ENCODE peak calls at places on chromosome 12, in seven cellular contexts. One of them, this sample, is unnamed.

GRCh38 chr12:30795410-30795659 is 40.6 kb upstream of the CAPRIN2 start:
- DNase-seq in lower leg skin: no peak
- DNase-seq in heart left ventricle: no peak
- DNase-seq in choroid plexus epithelial cell: no peak
- DNase-seq in HFF-Myc: no peak
- DNase-seq in GM10248: no peak
- DNase-seq in fibroblast of lung: no peak
- DNase-seq in this sample: no peak

GRCh38 chr12:78470354-78471195 is 394.0 kb upstream of the SYT1 start:
- DNase-seq in heart left ventricle: no peak
- DNase-seq in fibroblast of lung: peak; percentile 69
- DNase-seq in choroid plexus epithelial cell: peak; percentile 81
- DNase-seq in lower leg skin: no peak
- DNase-seq in GM10248: no peak
- DNase-seq in HFF-Myc: peak; percentile 14
- DNase-seq in this sample: peak; percentile 18

GRCh38 chr12:44689587-44689986 is 186.5 kb downstream of the NELL2 start:
- DNase-seq in lower leg skin: no peak
- DNase-seq in HFF-Myc: no peak
- DNase-seq in choroid plexus epithelial cell: no peak
- DNase-seq in heart left ventricle: no peak
- DNase-seq in GM10248: no peak
- DNase-seq in fibroblast of lung: no peak
- DNase-seq in this sample: no peak

GRCh38 chr12:125989716-125990115 is 924.5 kb downstream of the AACS start:
- DNase-seq in GM10248: no peak
- DNase-seq in HFF-Myc: no peak
- DNase-seq in heart left ventricle: no peak
- DNase-seq in choroid plexus epithelial cell: no peak
- DNase-seq in fibroblast of lung: no peak
- DNase-seq in lower leg skin: no peak
- DNase-seq in this sample: no peak

GRCh38 chr12:117208206-117208605 is 17.9 kb upstream of the FBXO21 start:
- DNase-seq in GM10248: no peak
- DNase-seq in HFF-Myc: no peak
- DNase-seq in choroid plexus epithelial cell: no peak
- DNase-seq in fibroblast of lung: no peak
- DNase-seq in lower leg skin: no peak
- DNase-seq in heart left ventricle: no peak
- DNase-seq in this sample: no peak

GRCh38 chr12:56724989-56725722 is at the start of gene NACA:
- DNase-seq in heart left ventricle: peak; percentile 99
- DNase-seq in fibroblast of lung: peak; percentile 98
- DNase-seq in HFF-Myc: peak; percentile 85
- DNase-seq in GM10248: peak; percentile 98
- DNase-seq in choroid plexus epithelial cell: peak; percentile 99
- DNase-seq in lower leg skin: peak; percentile 99
- DNase-seq in this sample: peak; percentile 89

GRCh38 chr12:7460375-7461259 is 16.7 kb upstream of the CD163L1 start:
- DNase-seq in GM10248: peak; percentile 55
- DNase-seq in lower leg skin: peak; percentile 43
- DNase-seq in choroid plexus epithelial cell: peak; percentile 73
- DNase-seq in fibroblast of lung: peak; percentile 65
- DNase-seq in heart left ventricle: no peak
- DNase-seq in HFF-Myc: peak; percentile 22
- DNase-seq in this sample: peak; percentile 54

GRCh38 chr12:58416211-58416610 is 474.8 kb downstream of the ATP23 start:
- DNase-seq in fibroblast of lung: peak; percentile 76
- DNase-seq in GM10248: no peak
- DNase-seq in lower leg skin: no peak
- DNase-seq in choroid plexus epithelial cell: peak; percentile 91
- DNase-seq in HFF-Myc: peak; percentile 56
- DNase-seq in heart left ventricle: no peak
- DNase-seq in this sample: no peak

GRCh38 chr12:79858518-79858917 is 76.4 kb downstream of the PPP1R12A start:
- DNase-seq in lower leg skin: no peak
- DNase-seq in heart left ventricle: no peak
- DNase-seq in choroid plexus epithelial cell: peak; percentile 65
- DNase-seq in fibroblast of lung: no peak
- DNase-seq in HFF-Myc: no peak
- DNase-seq in GM10248: no peak
- DNase-seq in this sample: no peak

GRCh38 chr12:118835911-118836310 is 145.4 kb upstream of the SRRM4 start:
- DNase-seq in HFF-Myc: no peak
- DNase-seq in choroid plexus epithelial cell: no peak
- DNase-seq in GM10248: no peak
- DNase-seq in heart left ventricle: no peak
- DNase-seq in lower leg skin: no peak
- DNase-seq in fibroblast of lung: no peak
- DNase-seq in this sample: no peak

GRCh38 chr12:118841588-118841987 is 139.8 kb upstream of the SRRM4 start:
- DNase-seq in HFF-Myc: no peak
- DNase-seq in GM10248: no peak
- DNase-seq in fibroblast of lung: no peak
- DNase-seq in lower leg skin: no peak
- DNase-seq in choroid plexus epithelial cell: no peak
- DNase-seq in heart left ventricle: no peak
- DNase-seq in this sample: peak; percentile 12

GRCh38 chr12:118840878-118841277 is 140.5 kb upstream of the SRRM4 start:
- DNase-seq in heart left ventricle: no peak
- DNase-seq in lower leg skin: no peak
- DNase-seq in choroid plexus epithelial cell: no peak
- DNase-seq in HFF-Myc: no peak
- DNase-seq in GM10248: no peak
- DNase-seq in fibroblast of lung: no peak
- DNase-seq in this sample: no peak

GRCh38 chr12:118842753-118843335 is 138.5 kb upstream of the SRRM4 start:
- DNase-seq in choroid plexus epithelial cell: no peak
- DNase-seq in fibroblast of lung: no peak
- DNase-seq in lower leg skin: no peak
- DNase-seq in HFF-Myc: no peak
- DNase-seq in heart left ventricle: no peak
- DNase-seq in GM10248: no peak
- DNase-seq in this sample: no peak

DNA sequence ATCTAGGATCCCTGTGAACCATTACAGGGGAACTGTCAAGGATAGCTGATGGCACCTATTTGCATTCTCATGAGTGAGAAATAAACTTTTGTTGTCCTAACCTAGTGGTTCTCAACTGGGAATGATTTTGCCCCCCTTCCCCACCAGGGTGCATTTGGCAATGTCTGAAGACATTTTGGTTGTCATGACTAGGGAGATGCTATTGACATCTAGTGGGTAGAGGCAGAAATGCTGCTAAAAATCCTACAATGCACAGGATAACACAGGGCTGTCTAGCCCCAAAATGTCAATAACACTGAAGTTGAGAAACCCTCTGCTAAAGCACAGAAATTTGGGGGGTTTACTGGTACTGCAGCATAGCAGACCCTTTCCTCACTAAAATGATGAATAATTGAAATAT is 140.9 kb upstream of the SRRM4 start:
- DNase-seq in GM10248: no peak
- DNase-seq in heart left ventricle: no peak
- DNase-seq in fibroblast of lung: no peak
- DNase-seq in choroid plexus epithelial cell: no peak
- DNase-seq in HFF-Myc: no peak
- DNase-seq in lower leg skin: no peak
- DNase-seq in this sample: no peak
- TF ChIP-seq CTCF in GM10248: no peak
- TF ChIP-seq CTCF in heart left ventricle: no peak
- TF ChIP-seq CTCF in fibroblast of lung: no peak
- TF ChIP-seq CTCF in choroid plexus epithelial cell: no peak
- TF ChIP-seq CTCF in HFF-Myc: no peak
- TF ChIP-seq CTCF in lower leg skin: no peak
- TF ChIP-seq CTCF in this sample: peak; percentile 51

GRCh38 chr12:120737557-120738251 is 12.1 kb downstream of the ACADS start:
- DNase-seq in choroid plexus epithelial cell: peak; percentile 36
- DNase-seq in lower leg skin: no peak
- DNase-seq in heart left ventricle: no peak
- DNase-seq in fibroblast of lung: no peak
- DNase-seq in GM10248: no peak
- DNase-seq in HFF-Myc: no peak
- DNase-seq in this sample: no peak
- TF ChIP-seq CTCF in choroid plexus epithelial cell: peak; percentile 76
- TF ChIP-seq CTCF in lower leg skin: no peak
- TF ChIP-seq CTCF in heart left ventricle: no peak
- TF ChIP-seq CTCF in fibroblast of lung: no peak
- TF ChIP-seq CTCF in GM10248: no peak
- TF ChIP-seq CTCF in HFF-Myc: peak; percentile 35
- TF ChIP-seq CTCF in this sample: peak; percentile 31

GRCh38 chr12:67442347-67442841 is 173.2 kb downstream of the CAND1 start:
- DNase-seq in HFF-Myc: no peak
- DNase-seq in fibroblast of lung: no peak
- DNase-seq in choroid plexus epithelial cell: no peak
- DNase-seq in GM10248: no peak
- DNase-seq in heart left ventricle: peak; percentile 37
- DNase-seq in lower leg skin: no peak
- DNase-seq in this sample: no peak
- TF ChIP-seq CTCF in HFF-Myc: no peak
- TF ChIP-seq CTCF in fibroblast of lung: no peak
- TF ChIP-seq CTCF in choroid plexus epithelial cell: no peak
- TF ChIP-seq CTCF in GM10248: no peak
- TF ChIP-seq CTCF in heart left ventricle: no peak
- TF ChIP-seq CTCF in lower leg skin: no peak
- TF ChIP-seq CTCF in this sample: no peak

GRCh38 chr12:32036477-32037263 is 70.0 kb upstream of the BICD1 start:
- DNase-seq in lower leg skin: no peak
- DNase-seq in heart left ventricle: no peak
- DNase-seq in GM10248: no peak
- DNase-seq in choroid plexus epithelial cell: no peak
- DNase-seq in HFF-Myc: no peak
- DNase-seq in fibroblast of lung: no peak
- DNase-seq in this sample: no peak
- TF ChIP-seq CTCF in lower leg skin: no peak
- TF ChIP-seq CTCF in heart left ventricle: no peak
- TF ChIP-seq CTCF in GM10248: no peak
- TF ChIP-seq CTCF in choroid plexus epithelial cell: no peak
- TF ChIP-seq CTCF in HFF-Myc: no peak
- TF ChIP-seq CTCF in fibroblast of lung: no peak
- TF ChIP-seq CTCF in this sample: peak; percentile 14

GRCh38 chr12:75488553-75488952 is 8.0 kb downstream of the GLIPR1 start:
- DNase-seq in heart left ventricle: no peak
- DNase-seq in HFF-Myc: no peak
- DNase-seq in fibroblast of lung: peak; percentile 57
- DNase-seq in choroid plexus epithelial cell: peak; percentile 75
- DNase-seq in lower leg skin: no peak
- DNase-seq in GM10248: no peak
- DNase-seq in this sample: no peak
- TF ChIP-seq CTCF in heart left ventricle: peak; percentile 35
- TF ChIP-seq CTCF in HFF-Myc: peak; percentile 51
- TF ChIP-seq CTCF in fibroblast of lung: peak; percentile 48
- TF ChIP-seq CTCF in choroid plexus epithelial cell: peak; percentile 80
- TF ChIP-seq CTCF in lower leg skin: no peak
- TF ChIP-seq CTCF in GM10248: peak; percentile 49
- TF ChIP-seq CTCF in this sample: peak; percentile 48

GRCh38 chr12:115090783-115091182 is 406.8 kb upstream of the TBX3 start:
- DNase-seq in GM10248: no peak
- DNase-seq in HFF-Myc: no peak
- DNase-seq in heart left ventricle: no peak
- DNase-seq in lower leg skin: no peak
- DNase-seq in fibroblast of lung: no peak
- DNase-seq in choroid plexus epithelial cell: no peak
- DNase-seq in this sample: no peak

GRCh38 chr12:115093261-115093660 is 409.3 kb upstream of the TBX3 start:
- DNase-seq in heart left ventricle: no peak
- DNase-seq in lower leg skin: no peak
- DNase-seq in GM10248: no peak
- DNase-seq in fibroblast of lung: no peak
- DNase-seq in choroid plexus epithelial cell: no peak
- DNase-seq in HFF-Myc: no peak
- DNase-seq in this sample: no peak

GRCh38 chr12:115085594-115085993 is 401.6 kb upstream of the TBX3 start:
- DNase-seq in lower leg skin: no peak
- DNase-seq in GM10248: no peak
- DNase-seq in choroid plexus epithelial cell: no peak
- DNase-seq in fibroblast of lung: no peak
- DNase-seq in HFF-Myc: no peak
- DNase-seq in heart left ventricle: no peak
- DNase-seq in this sample: no peak

GRCh38 chr12:115088328-115088994 is 404.5 kb upstream of the TBX3 start:
- DNase-seq in heart left ventricle: peak; percentile 26
- DNase-seq in GM10248: no peak
- DNase-seq in fibroblast of lung: no peak
- DNase-seq in HFF-Myc: no peak
- DNase-seq in lower leg skin: no peak
- DNase-seq in choroid plexus epithelial cell: no peak
- DNase-seq in this sample: no peak

GRCh38 chr12:115088995-115089841 is 405.2 kb upstream of the TBX3 start:
- DNase-seq in choroid plexus epithelial cell: no peak
- DNase-seq in GM10248: no peak
- DNase-seq in HFF-Myc: no peak
- DNase-seq in lower leg skin: no peak
- DNase-seq in fibroblast of lung: no peak
- DNase-seq in heart left ventricle: no peak
- DNase-seq in this sample: no peak
- TF ChIP-seq CTCF in choroid plexus epithelial cell: no peak
- TF ChIP-seq CTCF in GM10248: no peak
- TF ChIP-seq CTCF in HFF-Myc: no peak
- TF ChIP-seq CTCF in lower leg skin: no peak
- TF ChIP-seq CTCF in fibroblast of lung: no peak
- TF ChIP-seq CTCF in heart left ventricle: no peak
- TF ChIP-seq CTCF in this sample: no peak

GRCh38 chr12:13000935-13001724 is 1.1 kb upstream of the HEBP1 start:
- DNase-seq in heart left ventricle: peak; percentile 58
- DNase-seq in lower leg skin: no peak
- DNase-seq in HFF-Myc: no peak
- DNase-seq in fibroblast of lung: peak; percentile 48
- DNase-seq in GM10248: peak; percentile 63
- DNase-seq in choroid plexus epithelial cell: peak; percentile 62
- DNase-seq in this sample: peak; percentile 52
- TF ChIP-seq CTCF in heart left ventricle: peak; percentile 52
- TF ChIP-seq CTCF in lower leg skin: no peak
- TF ChIP-seq CTCF in HFF-Myc: peak; percentile 7
- TF ChIP-seq CTCF in fibroblast of lung: peak; percentile 13
- TF ChIP-seq CTCF in GM10248: no peak
- TF ChIP-seq CTCF in choroid plexus epithelial cell: peak; percentile 47
- TF ChIP-seq CTCF in this sample: peak; percentile 63

GRCh38 chr12:25583545-25583944 is 30.5 kb upstream of the LMNTD1 start:
- DNase-seq in GM10248: no peak
- DNase-seq in HFF-Myc: no peak
- DNase-seq in fibroblast of lung: peak; percentile 44
- DNase-seq in choroid plexus epithelial cell: peak; percentile 78
- DNase-seq in lower leg skin: no peak
- DNase-seq in heart left ventricle: peak; percentile 14
- DNase-seq in this sample: no peak
- TF ChIP-seq CTCF in GM10248: no peak
- TF ChIP-seq CTCF in HFF-Myc: no peak
- TF ChIP-seq CTCF in fibroblast of lung: no peak
- TF ChIP-seq CTCF in choroid plexus epithelial cell: peak; percentile 72
- TF ChIP-seq CTCF in lower leg skin: no peak
- TF ChIP-seq CTCF in heart left ventricle: peak; percentile 24
- TF ChIP-seq CTCF in this sample: no peak

GRCh38 chr12:84624601-84625000 is 288.0 kb downstream of the SLC6A15 start:
- DNase-seq in HFF-Myc: no peak
- DNase-seq in choroid plexus epithelial cell: no peak
- DNase-seq in fibroblast of lung: no peak
- DNase-seq in lower leg skin: no peak
- DNase-seq in heart left ventricle: no peak
- DNase-seq in GM10248: no peak
- DNase-seq in this sample: no peak

DNA sequence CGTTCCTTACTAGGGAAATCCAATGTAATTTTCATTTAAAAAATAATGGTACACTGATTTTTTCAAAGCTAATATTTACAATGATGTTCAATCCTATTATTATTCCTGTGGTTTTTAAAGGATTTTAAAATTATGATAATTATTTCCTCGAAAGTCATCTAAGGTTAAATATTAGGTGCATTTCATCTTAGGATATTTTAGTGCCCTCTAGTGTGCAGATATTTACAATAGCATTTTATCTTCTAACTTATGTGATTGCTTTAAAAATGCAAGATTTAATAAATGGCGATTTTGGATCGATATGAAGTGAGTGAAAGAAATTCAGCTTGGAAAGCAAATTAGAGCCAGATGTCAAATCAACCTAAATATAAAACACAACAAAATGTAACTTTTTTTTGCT is 293.5 kb downstream of the SLC6A15 start:
- DNase-seq in heart left ventricle: no peak
- DNase-seq in lower leg skin: no peak
- DNase-seq in GM10248: no peak
- DNase-seq in choroid plexus epithelial cell: peak; percentile 26
- DNase-seq in fibroblast of lung: peak; percentile 22
- DNase-seq in HFF-Myc: no peak
- DNase-seq in this sample: no peak
- TF ChIP-seq CTCF in heart left ventricle: peak; percentile 22
- TF ChIP-seq CTCF in lower leg skin: no peak
- TF ChIP-seq CTCF in GM10248: no peak
- TF ChIP-seq CTCF in choroid plexus epithelial cell: peak; percentile 45
- TF ChIP-seq CTCF in fibroblast of lung: no peak
- TF ChIP-seq CTCF in HFF-Myc: no peak
- TF ChIP-seq CTCF in this sample: no peak

This sample was measured in neural crest cell.